ENCODE peak calls at places on chromosomes 2 and 18, in eight cellular contexts. P is PC-9, N is AG09309, U is AG10803, W is breast epithelium, I is A549, H is pancreas, E is NT2/D1. J is an unnamed sample.

GRCh38 chr2:230541934-230542380 is 126.0 kb downstream of the SP100 start:
- DNase-seq in P (no peak), N (no peak), U (no peak), W (no peak), I (no peak), H (no peak), E (no peak), J (no peak)

GRCh38 chr18:58965291-58965929 is 100.7 kb downstream of the ZNF532 start:
- DNase-seq in P (no peak), N (no peak), U (no peak), W (no peak), I (no peak), H (no peak), E (no peak), J (no peak)

GRCh38 chr18:45976581-45977373 is 9.6 kb upstream of the EPG5 start:
- DNase-seq in P (no peak), N (no peak), U (peak; percentile 72), W (no peak), I (no peak), H (no peak), E (no peak), J (peak; percentile 46)

GRCh38 chr18:50334546-50335152 is 40.2 kb upstream of the SKA1 start:
- DNase-seq in P (no peak), N (no peak), U (no peak), W (no peak), I (no peak), H (no peak), E (no peak), J (no peak)

GRCh38 chr2:119472749-119473148 is 41.1 kb downstream of the TMEM37 start:
- DNase-seq in P (no peak), N (no peak), U (no peak), W (no peak), I (no peak), H (no peak), E (no peak), J (no peak)

GRCh38 chr2:7436096-7436906 is 519.1 kb downstream of the RNF144A start:
- DNase-seq in P (no peak), N (no peak), U (no peak), W (no peak), I (no peak), H (no peak), E (no peak), J (no peak)

GRCh38 chr2:23092831-23093230 is 292.1 kb upstream of the KLHL29 start:
- DNase-seq in P (no peak), N (no peak), U (no peak), W (no peak), I (no peak), H (no peak), E (no peak), J (no peak)

GRCh38 chr2:112138143-112139032 is at the start of gene FBLN7:
- DNase-seq in P (no peak), N (no peak), U (peak; percentile 13), W (no peak), I (no peak), H (no peak), E (no peak), J (no peak)

GRCh38 chr2:9771481-9772017 is 71.7 kb upstream of the TAF1B start:
- DNase-seq in P (peak; percentile 49), N (peak; percentile 74), U (peak; percentile 83), W (peak; percentile 47), I (peak; percentile 74), H (no peak), E (no peak), J (peak; percentile 49)

GRCh38 chr2:167404896-167405295 is 516.6 kb downstream of the XIRP2 start:
- DNase-seq in P (no peak), N (no peak), U (no peak), W (no peak), I (no peak), H (no peak), E (no peak), J (peak; percentile 8)

GRCh38 chr2:71510196-71510807 is 56.9 kb downstream of the DYSF start:
- DNase-seq in P (peak; percentile 50), N (no peak), U (peak; percentile 49), W (peak; percentile 67), I (peak; percentile 91), H (peak; percentile 66), E (peak; percentile 60), J (peak; percentile 23)

GRCh38 chr2:71513096-71513495 is 59.7 kb downstream of the DYSF start:
- DNase-seq in P (no peak), N (no peak), U (no peak), W (no peak), I (no peak), H (no peak), E (no peak), J (no peak)

GRCh38 chr2:71510938-71511337 is 57.6 kb downstream of the DYSF start:
- DNase-seq in P (no peak), N (no peak), U (no peak), W (no peak), I (no peak), H (no peak), E (no peak), J (no peak)

GRCh38 chr2:71512386-71512785 is 59.0 kb downstream of the DYSF start:
- DNase-seq in P (no peak), N (no peak), U (no peak), W (no peak), I (no peak), H (no peak), E (no peak), J (no peak)

DNA sequence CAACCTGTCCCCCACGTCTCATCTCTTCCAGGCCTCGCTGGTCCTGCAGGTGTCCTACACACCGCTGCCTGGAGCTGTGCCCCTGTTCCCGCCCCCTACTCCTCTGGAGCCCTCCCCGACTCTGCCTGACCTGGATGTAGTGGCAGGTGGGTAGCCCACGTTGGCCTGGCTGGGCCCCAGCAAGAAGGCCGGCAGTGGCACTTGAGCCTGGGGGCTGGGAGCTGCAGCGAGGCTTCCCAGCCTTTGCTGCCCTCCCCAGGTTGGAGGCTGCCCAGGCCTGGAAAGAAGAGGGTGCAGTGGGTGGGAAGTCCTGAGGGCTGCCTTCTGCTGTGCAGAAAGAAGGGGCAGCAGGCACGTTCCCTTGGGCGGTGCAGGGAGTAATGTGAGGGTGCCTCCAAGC is 58.4 kb downstream of the DYSF start:
- DNase-seq in P (no peak), N (no peak), U (no peak), W (no peak), I (no peak), H (no peak), E (no peak), J (no peak)
- H3K4me3 ChIP-seq in P (no peak overlapping the region), N (no peak overlapping the region), U (no peak overlapping the region), W (no peak overlapping the region), I (no peak overlapping the region), H (no peak overlapping the region), E (no peak overlapping the region), J (no peak overlapping the region)

DNA sequence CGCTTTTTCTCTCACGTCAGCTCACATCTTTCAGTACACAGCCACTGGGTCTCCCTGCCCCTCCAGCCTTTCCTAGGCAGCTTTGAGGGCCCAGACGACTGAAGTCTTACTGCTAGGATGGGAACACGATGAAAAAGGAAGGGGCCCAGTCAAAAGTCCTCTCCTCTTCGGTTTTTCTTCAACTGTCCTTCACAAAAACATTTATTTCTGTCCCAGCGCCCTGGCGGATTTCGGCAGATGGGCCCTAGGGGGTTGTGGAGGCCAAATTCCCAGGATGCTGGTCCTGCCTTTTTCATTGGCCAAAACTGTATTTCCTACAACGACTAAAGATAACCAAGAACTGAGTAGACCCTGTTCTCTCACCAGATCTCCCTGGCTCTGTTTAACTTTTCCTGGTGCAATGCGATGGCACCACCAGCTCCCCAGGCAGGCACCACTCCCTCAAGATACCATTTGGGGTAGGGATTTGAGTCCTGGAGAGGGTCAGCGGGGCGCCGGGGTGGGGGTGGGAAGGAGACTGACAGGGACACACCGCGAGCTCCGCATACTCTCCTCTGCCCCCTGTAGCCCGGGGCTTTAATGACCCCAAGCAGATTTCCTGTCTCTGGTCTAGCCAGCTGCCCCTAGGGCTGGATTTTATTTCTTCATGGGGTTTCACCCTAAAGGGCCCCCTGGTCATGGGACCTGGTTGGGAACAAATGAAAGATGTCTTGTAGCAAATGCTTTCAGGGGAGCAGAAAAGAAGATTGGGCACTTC is 7.4 kb downstream of the SIX2 start:
- DNase-seq in P (no peak), N (no peak), U (no peak), W (no peak), I (no peak), H (no peak), E (no peak), J (no peak)
- H3K4me3 ChIP-seq in P (no peak overlapping the region), N (peak overlapping the region; percentile 18), U (peak overlapping the region; percentile 39), W (peak overlapping the region; percentile 44), I (no peak overlapping the region), H (no peak overlapping the region), E (peak overlapping the region; percentile 53), J (peak overlapping the region; percentile 25)

GRCh38 chr2:4175343-4175742 is 472.0 kb downstream of the DCDC2C start:
- DNase-seq in P (no peak), N (no peak), U (no peak), W (no peak), I (no peak), H (no peak), E (no peak), J (no peak)
- H3K4me3 ChIP-seq in P (no peak overlapping the region), N (no peak overlapping the region), U (no peak overlapping the region), W (no peak overlapping the region), I (no peak overlapping the region), H (no peak overlapping the region), E (no peak overlapping the region), J (no peak overlapping the region)

GRCh38 chr2:133541797-133542196 is 26.5 kb downstream of the NCKAP5 start:
- DNase-seq in P (no peak), N (no peak), U (no peak), W (no peak), I (no peak), H (no peak), E (no peak), J (no peak)

GRCh38 chr2:133541376-133541775 is 26.9 kb downstream of the NCKAP5 start:
- DNase-seq in P (no peak), N (no peak), U (no peak), W (no peak), I (no peak), H (no peak), E (no peak), J (no peak)
- H3K4me3 ChIP-seq in P (no peak overlapping the region), N (no peak overlapping the region), U (no peak overlapping the region), W (no peak overlapping the region), I (no peak overlapping the region), H (no peak overlapping the region), E (no peak overlapping the region), J (no peak overlapping the region)

DNA sequence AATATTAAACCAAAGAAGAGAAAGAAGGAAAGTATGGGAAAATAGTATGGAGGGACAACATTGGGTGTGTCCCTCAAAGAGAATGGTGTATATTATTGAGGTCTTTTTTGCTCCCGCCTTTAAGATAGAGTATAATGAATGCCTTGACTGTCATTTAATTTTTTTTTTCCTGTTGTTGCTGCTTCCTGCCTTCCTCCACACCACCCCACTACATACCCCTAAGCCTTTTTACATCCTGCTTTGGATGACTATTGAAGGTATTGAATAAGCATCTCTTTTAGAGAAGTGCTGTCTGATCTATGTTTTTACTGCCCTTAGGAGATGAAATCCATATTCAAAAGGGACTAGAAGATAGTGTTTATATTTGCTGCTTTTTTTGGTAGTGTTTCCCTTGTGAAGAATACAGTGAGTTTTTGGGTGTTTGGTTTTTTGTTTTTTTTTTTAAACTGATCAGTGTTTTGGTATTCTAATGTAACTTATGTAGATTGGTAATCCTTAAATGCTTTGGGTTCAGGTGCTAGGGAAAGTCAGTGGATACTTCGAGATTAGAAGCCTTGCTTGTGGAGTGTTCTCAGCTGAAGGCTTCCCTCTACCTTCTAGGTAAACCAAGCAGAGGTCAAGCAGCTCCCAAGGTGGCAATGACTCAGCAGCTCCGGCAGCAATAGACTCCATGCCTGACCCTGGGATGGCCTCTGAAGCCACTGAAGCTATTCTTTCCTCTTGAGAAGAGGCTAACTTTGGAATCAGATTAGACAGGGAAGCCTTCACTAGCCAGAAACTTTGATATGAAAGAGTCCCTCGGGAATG is 5.0 kb downstream of the FZD7 start:
- DNase-seq in P (peak; percentile 77), N (no peak), U (no peak), W (no peak), I (peak; percentile 19), H (no peak), E (no peak), J (no peak)
- H3K4me3 ChIP-seq in P (peak overlapping the region; percentile 26), N (peak overlapping the region; percentile 16), U (peak overlapping the region; percentile 88), W (peak overlapping the region; percentile 92), I (no peak overlapping the region), H (no peak overlapping the region), E (peak overlapping the region; percentile 3), J (peak overlapping the region; percentile 10)

J was measured in astrocyte of the cerebellum.